ENCODE peak calls at places on chromosomes 12 and 14, in nine cellular contexts. One of them, this sample, is unnamed.

GRCh38 chr12:131568336-131568735 is 142.6 kb upstream of the SFSWAP start:
- DNase-seq in CD4-positive, CD25-positive, alpha-beta regulatory T cell: no peak
- DNase-seq in heart right ventricle: no peak
- DNase-seq in neural progenitor cell: no peak
- DNase-seq in stomach: no peak
- DNase-seq in IMR-90: no peak
- DNase-seq in neuronal stem cell: no peak
- DNase-seq in PC-3: no peak
- DNase-seq in small intestine: no peak
- DNase-seq in this sample: no peak

GRCh38 chr12:52395761-52396434 is 10.2 kb downstream of the KRT82 start:
- DNase-seq in CD4-positive, CD25-positive, alpha-beta regulatory T cell: no peak
- DNase-seq in heart right ventricle: no peak
- DNase-seq in neural progenitor cell: peak; percentile 54
- DNase-seq in stomach: no peak
- DNase-seq in IMR-90: no peak
- DNase-seq in neuronal stem cell: no peak
- DNase-seq in PC-3: peak; percentile 78
- DNase-seq in small intestine: peak; percentile 36
- DNase-seq in this sample: peak; percentile 77

GRCh38 chr14:50772361-50772760 is 58.6 kb downstream of the NIN start:
- DNase-seq in CD4-positive, CD25-positive, alpha-beta regulatory T cell: no peak
- DNase-seq in heart right ventricle: no peak
- DNase-seq in neural progenitor cell: no peak
- DNase-seq in stomach: no peak
- DNase-seq in IMR-90: peak; percentile 80
- DNase-seq in neuronal stem cell: no peak
- DNase-seq in PC-3: no peak
- DNase-seq in small intestine: no peak
- DNase-seq in this sample: no peak

GRCh38 chr12:1457901-1458300 is 136.5 kb downstream of the FBXL14 start:
- DNase-seq in CD4-positive, CD25-positive, alpha-beta regulatory T cell: no peak
- DNase-seq in heart right ventricle: no peak
- DNase-seq in neural progenitor cell: no peak
- DNase-seq in stomach: no peak
- DNase-seq in IMR-90: peak; percentile 90
- DNase-seq in neuronal stem cell: no peak
- DNase-seq in PC-3: peak; percentile 60
- DNase-seq in small intestine: no peak
- DNase-seq in this sample: no peak

GRCh38 chr12:130671556-130671955 is 44.5 kb downstream of the RIMBP2 start:
- DNase-seq in CD4-positive, CD25-positive, alpha-beta regulatory T cell: no peak
- DNase-seq in heart right ventricle: no peak
- DNase-seq in neural progenitor cell: no peak
- DNase-seq in stomach: no peak
- DNase-seq in IMR-90: no peak
- DNase-seq in neuronal stem cell: no peak
- DNase-seq in PC-3: no peak
- DNase-seq in small intestine: no peak
- DNase-seq in this sample: no peak

GRCh38 chr12:21169878-21170472 is 39.0 kb downstream of the SLCO1B1 start:
- DNase-seq in CD4-positive, CD25-positive, alpha-beta regulatory T cell: no peak
- DNase-seq in heart right ventricle: no peak
- DNase-seq in neural progenitor cell: peak; percentile 86
- DNase-seq in stomach: peak; percentile 51
- DNase-seq in IMR-90: peak; percentile 25
- DNase-seq in neuronal stem cell: peak; percentile 74
- DNase-seq in PC-3: peak; percentile 54
- DNase-seq in small intestine: peak; percentile 27
- DNase-seq in this sample: peak; percentile 73

GRCh38 chr12:52792185-52793029 is 3.5 kb downstream of the KRT3 start:
- DNase-seq in CD4-positive, CD25-positive, alpha-beta regulatory T cell: no peak
- DNase-seq in heart right ventricle: no peak
- DNase-seq in neural progenitor cell: no peak
- DNase-seq in stomach: no peak
- DNase-seq in IMR-90: no peak
- DNase-seq in neuronal stem cell: no peak
- DNase-seq in PC-3: no peak
- DNase-seq in small intestine: no peak
- DNase-seq in this sample: no peak

GRCh38 chr14:102524026-102524450 is 14.5 kb upstream of the ANKRD9 start:
- DNase-seq in CD4-positive, CD25-positive, alpha-beta regulatory T cell: no peak
- DNase-seq in heart right ventricle: no peak
- DNase-seq in neural progenitor cell: no peak
- DNase-seq in stomach: no peak
- DNase-seq in IMR-90: no peak
- DNase-seq in neuronal stem cell: no peak
- DNase-seq in PC-3: no peak
- DNase-seq in small intestine: no peak
- DNase-seq in this sample: no peak

GRCh38 chr12:6827982-6828670 is at the start of gene P3H3:
- DNase-seq in CD4-positive, CD25-positive, alpha-beta regulatory T cell: no peak
- DNase-seq in heart right ventricle: peak; percentile 52
- DNase-seq in neural progenitor cell: peak; percentile 70
- DNase-seq in stomach: no peak
- DNase-seq in IMR-90: peak; percentile 47
- DNase-seq in neuronal stem cell: no peak
- DNase-seq in PC-3: no peak
- DNase-seq in small intestine: no peak
- DNase-seq in this sample: no peak

GRCh38 chr14:100534528-100535286 is 52.5 kb downstream of the BEGAIN start:
- DNase-seq in CD4-positive, CD25-positive, alpha-beta regulatory T cell: no peak
- DNase-seq in heart right ventricle: no peak
- DNase-seq in neural progenitor cell: peak; percentile 48
- DNase-seq in stomach: no peak
- DNase-seq in IMR-90: no peak
- DNase-seq in neuronal stem cell: no peak
- DNase-seq in PC-3: no peak
- DNase-seq in small intestine: no peak
- DNase-seq in this sample: no peak

GRCh38 chr14:96797943-96798349 is 764 bp downstream of the VRK1 start:
- DNase-seq in CD4-positive, CD25-positive, alpha-beta regulatory T cell: peak; percentile 4
- DNase-seq in heart right ventricle: no peak
- DNase-seq in neural progenitor cell: no peak
- DNase-seq in stomach: no peak
- DNase-seq in IMR-90: no peak
- DNase-seq in neuronal stem cell: peak; percentile 6
- DNase-seq in PC-3: no peak
- DNase-seq in small intestine: no peak
- DNase-seq in this sample: no peak

GRCh38 chr12:82862069-82862841 is 175.5 kb downstream of the TMTC2 start:
- DNase-seq in CD4-positive, CD25-positive, alpha-beta regulatory T cell: no peak
- DNase-seq in heart right ventricle: no peak
- DNase-seq in neural progenitor cell: no peak
- DNase-seq in stomach: no peak
- DNase-seq in IMR-90: peak; percentile 2
- DNase-seq in neuronal stem cell: no peak
- DNase-seq in PC-3: peak; percentile 80
- DNase-seq in small intestine: no peak
- DNase-seq in this sample: no peak

DNA sequence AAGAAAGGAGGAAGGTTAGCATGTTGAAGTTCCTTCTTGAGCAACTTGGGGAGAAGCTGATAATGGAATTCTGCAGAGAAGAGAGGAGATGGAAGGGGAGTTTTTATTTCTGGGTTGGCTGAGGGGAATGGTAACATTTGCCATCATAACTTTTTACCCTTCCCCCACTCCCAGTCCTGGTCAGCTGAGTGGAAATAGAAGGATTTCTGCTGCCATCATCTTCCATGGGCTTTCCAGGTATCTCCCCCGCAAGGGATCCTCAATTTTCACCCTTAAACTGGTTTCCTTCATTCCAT is 1.3 kb downstream of the DTX3 start:
- DNase-seq in CD4-positive, CD25-positive, alpha-beta regulatory T cell: no peak
- DNase-seq in heart right ventricle: no peak
- DNase-seq in neural progenitor cell: no peak
- DNase-seq in stomach: no peak
- DNase-seq in IMR-90: no peak
- DNase-seq in neuronal stem cell: no peak
- DNase-seq in PC-3: no peak
- DNase-seq in small intestine: no peak
- DNase-seq in this sample: no peak
- H3K27ac ChIP-seq in CD4-positive, CD25-positive, alpha-beta regulatory T cell: no peak overlapping the region
- H3K27ac ChIP-seq in heart right ventricle: no peak overlapping the region
- H3K27ac ChIP-seq in neural progenitor cell: no peak overlapping the region
- H3K27ac ChIP-seq in stomach: no peak overlapping the region
- H3K27ac ChIP-seq in IMR-90: no peak overlapping the region
- H3K27ac ChIP-seq in neuronal stem cell: no peak overlapping the region
- H3K27ac ChIP-seq in PC-3: no peak overlapping the region
- H3K27ac ChIP-seq in small intestine: no peak overlapping the region
- H3K27ac ChIP-seq in this sample: no peak overlapping the region

GRCh38 chr14:91877376-91877775 is 10.0 kb upstream of the TC2N start:
- DNase-seq in CD4-positive, CD25-positive, alpha-beta regulatory T cell: no peak
- DNase-seq in heart right ventricle: no peak
- DNase-seq in neural progenitor cell: no peak
- DNase-seq in stomach: no peak
- DNase-seq in IMR-90: no peak
- DNase-seq in neuronal stem cell: no peak
- DNase-seq in PC-3: no peak
- DNase-seq in small intestine: no peak
- DNase-seq in this sample: no peak

GRCh38 chr14:91878274-91878673 is 10.9 kb upstream of the TC2N start:
- DNase-seq in CD4-positive, CD25-positive, alpha-beta regulatory T cell: no peak
- DNase-seq in heart right ventricle: no peak
- DNase-seq in neural progenitor cell: no peak
- DNase-seq in stomach: no peak
- DNase-seq in IMR-90: no peak
- DNase-seq in neuronal stem cell: no peak
- DNase-seq in PC-3: no peak
- DNase-seq in small intestine: no peak
- DNase-seq in this sample: no peak

GRCh38 chr14:91875515-91876286 is 8.4 kb upstream of the TC2N start:
- DNase-seq in CD4-positive, CD25-positive, alpha-beta regulatory T cell: no peak
- DNase-seq in heart right ventricle: no peak
- DNase-seq in neural progenitor cell: no peak
- DNase-seq in stomach: peak; percentile 46
- DNase-seq in IMR-90: no peak
- DNase-seq in neuronal stem cell: no peak
- DNase-seq in PC-3: no peak
- DNase-seq in small intestine: peak; percentile 94
- DNase-seq in this sample: no peak

GRCh38 chr14:91879196-91879595 is 11.9 kb upstream of the TC2N start:
- DNase-seq in CD4-positive, CD25-positive, alpha-beta regulatory T cell: no peak
- DNase-seq in heart right ventricle: no peak
- DNase-seq in neural progenitor cell: no peak
- DNase-seq in stomach: no peak
- DNase-seq in IMR-90: no peak
- DNase-seq in neuronal stem cell: no peak
- DNase-seq in PC-3: no peak
- DNase-seq in small intestine: no peak
- DNase-seq in this sample: no peak

GRCh38 chr14:91876492-91876891 is 9.2 kb upstream of the TC2N start:
- DNase-seq in CD4-positive, CD25-positive, alpha-beta regulatory T cell: no peak
- DNase-seq in heart right ventricle: no peak
- DNase-seq in neural progenitor cell: no peak
- DNase-seq in stomach: no peak
- DNase-seq in IMR-90: no peak
- DNase-seq in neuronal stem cell: no peak
- DNase-seq in PC-3: no peak
- DNase-seq in small intestine: no peak
- DNase-seq in this sample: no peak
- H3K36me3 ChIP-seq in CD4-positive, CD25-positive, alpha-beta regulatory T cell: no peaks in the 10 kb centered on the region
- H3K36me3 ChIP-seq in heart right ventricle: no peaks in the 10 kb centered on the region
- H3K36me3 ChIP-seq in neural progenitor cell: no peaks in the 10 kb centered on the region
- H3K36me3 ChIP-seq in stomach: no peaks in the 10 kb centered on the region
- H3K36me3 ChIP-seq in IMR-90: peaks cover 66% of the 10 kb centered on the region
- H3K36me3 ChIP-seq in neuronal stem cell: no peaks in the 10 kb centered on the region
- H3K36me3 ChIP-seq in PC-3: no peaks in the 10 kb centered on the region
- H3K36me3 ChIP-seq in small intestine: no peaks in the 10 kb centered on the region
- H3K36me3 ChIP-seq in this sample: no peaks in the 10 kb centered on the region

GRCh38 chr12:110224379-110225304 is 56.4 kb upstream of the ATP2A2 start:
- DNase-seq in CD4-positive, CD25-positive, alpha-beta regulatory T cell: no peak
- DNase-seq in heart right ventricle: no peak
- DNase-seq in neural progenitor cell: no peak
- DNase-seq in stomach: no peak
- DNase-seq in IMR-90: peak; percentile 89
- DNase-seq in neuronal stem cell: no peak
- DNase-seq in PC-3: peak; percentile 91
- DNase-seq in small intestine: peak; percentile 33
- DNase-seq in this sample: no peak
- H3K27ac ChIP-seq in CD4-positive, CD25-positive, alpha-beta regulatory T cell: no peak overlapping the region
- H3K27ac ChIP-seq in heart right ventricle: peak overlapping the region; percentile 20
- H3K27ac ChIP-seq in neural progenitor cell: no peak overlapping the region
- H3K27ac ChIP-seq in stomach: peak overlapping the region; percentile 76
- H3K27ac ChIP-seq in IMR-90: peak overlapping the region; percentile 73
- H3K27ac ChIP-seq in neuronal stem cell: no peak overlapping the region
- H3K27ac ChIP-seq in PC-3: peak overlapping the region; percentile 91
- H3K27ac ChIP-seq in small intestine: peak overlapping the region; percentile 68
- H3K27ac ChIP-seq in this sample: no peak overlapping the region

DNA sequence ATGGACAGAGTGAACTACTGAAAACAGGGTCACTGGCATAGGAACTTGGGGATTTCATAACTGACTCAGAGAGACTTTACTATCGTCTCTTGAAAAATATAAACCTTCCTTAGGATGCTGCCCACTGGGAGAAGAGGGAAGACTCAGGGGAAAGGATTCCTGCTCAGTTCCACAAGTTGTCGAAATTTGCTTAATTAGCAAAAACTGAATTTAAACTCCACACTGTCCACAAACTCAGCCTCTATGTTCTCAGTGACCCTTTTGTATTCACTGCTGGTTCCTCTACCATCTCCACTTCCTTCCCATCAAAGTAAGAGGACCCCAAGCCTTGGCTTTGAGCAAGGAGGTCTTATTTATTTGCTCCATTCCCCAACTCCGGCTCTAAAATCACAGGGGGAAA is 7.2 kb upstream of the MYL6B start:
- DNase-seq in CD4-positive, CD25-positive, alpha-beta regulatory T cell: no peak
- DNase-seq in heart right ventricle: no peak
- DNase-seq in neural progenitor cell: no peak
- DNase-seq in stomach: no peak
- DNase-seq in IMR-90: no peak
- DNase-seq in neuronal stem cell: no peak
- DNase-seq in PC-3: no peak
- DNase-seq in small intestine: no peak
- DNase-seq in this sample: no peak
- H3K36me3 ChIP-seq in CD4-positive, CD25-positive, alpha-beta regulatory T cell: peaks cover 51% of the 10 kb centered on the region
- H3K36me3 ChIP-seq in heart right ventricle: peaks cover 10% of the 10 kb centered on the region
- H3K36me3 ChIP-seq in neural progenitor cell: peaks cover 8% of the 10 kb centered on the region
- H3K36me3 ChIP-seq in stomach: peaks cover 40% of the 10 kb centered on the region
- H3K36me3 ChIP-seq in IMR-90: peaks cover 41% of the 10 kb centered on the region
- H3K36me3 ChIP-seq in neuronal stem cell: peaks cover 33% of the 10 kb centered on the region
- H3K36me3 ChIP-seq in PC-3: peaks cover 34% of the 10 kb centered on the region
- H3K36me3 ChIP-seq in small intestine: peaks cover 16% of the 10 kb centered on the region
- H3K36me3 ChIP-seq in this sample: peaks cover 24% of the 10 kb centered on the region

GRCh38 chr12:112782921-112783320 is 8.6 kb upstream of the RPH3A start:
- DNase-seq in CD4-positive, CD25-positive, alpha-beta regulatory T cell: no peak
- DNase-seq in heart right ventricle: no peak
- DNase-seq in neural progenitor cell: no peak
- DNase-seq in stomach: no peak
- DNase-seq in IMR-90: no peak
- DNase-seq in neuronal stem cell: no peak
- DNase-seq in PC-3: no peak
- DNase-seq in small intestine: no peak
- DNase-seq in this sample: no peak
- H3K27ac ChIP-seq in CD4-positive, CD25-positive, alpha-beta regulatory T cell: no peak overlapping the region
- H3K27ac ChIP-seq in heart right ventricle: no peak overlapping the region
- H3K27ac ChIP-seq in neural progenitor cell: no peak overlapping the region
- H3K27ac ChIP-seq in stomach: no peak overlapping the region
- H3K27ac ChIP-seq in IMR-90: no peak overlapping the region
- H3K27ac ChIP-seq in neuronal stem cell: no peak overlapping the region
- H3K27ac ChIP-seq in PC-3: no peak overlapping the region
- H3K27ac ChIP-seq in small intestine: no peak overlapping the region
- H3K27ac ChIP-seq in this sample: no peak overlapping the region

This sample was measured in iPS DF 6.9.